ENCODE peak calls at places on chromosomes 3 and 15, in seven cellular contexts. One of them, this sample, is unnamed.

GRCh38 chr15:74265046-74265639 is 29.0 kb downstream of the CCDC33 start:
- DNase-seq in spleen: no peak
- DNase-seq in tibial artery: no peak
- DNase-seq in AG04450: no peak
- DNase-seq in tibial nerve: no peak
- DNase-seq in IMR-90: peak
- DNase-seq in fibroblast of lung: peak
- DNase-seq in this sample: no peak

GRCh38 chr3:24853685-24854341 is 359.2 kb upstream of the THRB start:
- DNase-seq in spleen: no peak
- DNase-seq in tibial nerve: no peak
- DNase-seq in IMR-90: no peak
- DNase-seq in tibial artery: no peak
- DNase-seq in AG04450: no peak
- DNase-seq in fibroblast of lung: no peak
- DNase-seq in this sample: no peak

GRCh38 chr15:67304778-67305177 is 50.2 kb downstream of the IQCH start:
- DNase-seq in tibial artery: no peak
- DNase-seq in AG04450: no peak
- DNase-seq in fibroblast of lung: no peak
- DNase-seq in tibial nerve: no peak
- DNase-seq in spleen: no peak
- DNase-seq in IMR-90: no peak
- DNase-seq in this sample: no peak

GRCh38 chr3:72944696-72945095 is 51.9 kb upstream of the PPP4R2 start:
- DNase-seq in tibial nerve: no peak
- DNase-seq in IMR-90: no peak
- DNase-seq in spleen: no peak
- DNase-seq in tibial artery: no peak
- DNase-seq in AG04450: no peak
- DNase-seq in fibroblast of lung: no peak
- DNase-seq in this sample: no peak

GRCh38 chr3:136802481-136802996 is 16.4 kb upstream of the SLC35G2 start:
- DNase-seq in IMR-90: peak
- DNase-seq in AG04450: no peak
- DNase-seq in spleen: no peak
- DNase-seq in tibial artery: no peak
- DNase-seq in fibroblast of lung: peak
- DNase-seq in tibial nerve: no peak
- DNase-seq in this sample: no peak

GRCh38 chr15:42107483-42107882 is 13.1 kb upstream of the PLA2G4D start:
- DNase-seq in fibroblast of lung: no peak
- DNase-seq in IMR-90: no peak
- DNase-seq in tibial nerve: no peak
- DNase-seq in spleen: peak
- DNase-seq in AG04450: no peak
- DNase-seq in tibial artery: no peak
- DNase-seq in this sample: no peak

GRCh38 chr3:141275032-141275422 is 43.4 kb downstream of the PXYLP1 start:
- DNase-seq in AG04450: no peak
- DNase-seq in spleen: no peak
- DNase-seq in IMR-90: peak
- DNase-seq in tibial artery: no peak
- DNase-seq in tibial nerve: no peak
- DNase-seq in fibroblast of lung: peak
- DNase-seq in this sample: no peak

GRCh38 chr3:71537211-71537611 is 46.3 kb downstream of the FOXP1 start:
- DNase-seq in AG04450: peak
- DNase-seq in fibroblast of lung: peak
- DNase-seq in IMR-90: peak
- DNase-seq in tibial nerve: peak
- DNase-seq in tibial artery: peak
- DNase-seq in spleen: no peak
- DNase-seq in this sample: no peak

GRCh38 chr3:127167315-127168043 is 25.5 kb upstream of the PRR23E start:
- DNase-seq in fibroblast of lung: no peak
- DNase-seq in spleen: no peak
- DNase-seq in AG04450: no peak
- DNase-seq in tibial artery: no peak
- DNase-seq in tibial nerve: no peak
- DNase-seq in IMR-90: no peak
- DNase-seq in this sample: no peak

GRCh38 chr15:99324082-99324620 is 72.9 kb downstream of the LRRC28 start:
- DNase-seq in tibial artery: peak
- DNase-seq in AG04450: peak
- DNase-seq in fibroblast of lung: peak
- DNase-seq in tibial nerve: no peak
- DNase-seq in IMR-90: peak
- DNase-seq in spleen: no peak
- DNase-seq in this sample: no peak

GRCh38 chr3:20575153-20575552 is 389.1 kb upstream of the SGO1 start:
- DNase-seq in AG04450: peak
- DNase-seq in spleen: no peak
- DNase-seq in IMR-90: peak
- DNase-seq in tibial artery: no peak
- DNase-seq in tibial nerve: no peak
- DNase-seq in fibroblast of lung: peak
- DNase-seq in this sample: no peak

GRCh38 chr15:53808058-53808703 is 48.7 kb upstream of the WDR72 start:
- DNase-seq in spleen: no peak
- DNase-seq in tibial artery: no peak
- DNase-seq in tibial nerve: no peak
- DNase-seq in IMR-90: no peak
- DNase-seq in fibroblast of lung: peak
- DNase-seq in AG04450: no peak
- DNase-seq in this sample: no peak

GRCh38 chr15:101315736-101316135 is 20.7 kb upstream of the SNRPA1 start:
- DNase-seq in AG04450: no peak
- DNase-seq in IMR-90: no peak
- DNase-seq in fibroblast of lung: no peak
- DNase-seq in tibial nerve: no peak
- DNase-seq in spleen: peak
- DNase-seq in tibial artery: no peak
- DNase-seq in this sample: peak
- H3K27ac ChIP-seq in AG04450: no peak
- H3K27ac ChIP-seq in IMR-90: no peak
- H3K27ac ChIP-seq in fibroblast of lung: no peak
- H3K27ac ChIP-seq in tibial nerve: no peak
- H3K27ac ChIP-seq in spleen: no peak
- H3K27ac ChIP-seq in tibial artery: no peak
- H3K27ac ChIP-seq in this sample: no peak

DNA sequence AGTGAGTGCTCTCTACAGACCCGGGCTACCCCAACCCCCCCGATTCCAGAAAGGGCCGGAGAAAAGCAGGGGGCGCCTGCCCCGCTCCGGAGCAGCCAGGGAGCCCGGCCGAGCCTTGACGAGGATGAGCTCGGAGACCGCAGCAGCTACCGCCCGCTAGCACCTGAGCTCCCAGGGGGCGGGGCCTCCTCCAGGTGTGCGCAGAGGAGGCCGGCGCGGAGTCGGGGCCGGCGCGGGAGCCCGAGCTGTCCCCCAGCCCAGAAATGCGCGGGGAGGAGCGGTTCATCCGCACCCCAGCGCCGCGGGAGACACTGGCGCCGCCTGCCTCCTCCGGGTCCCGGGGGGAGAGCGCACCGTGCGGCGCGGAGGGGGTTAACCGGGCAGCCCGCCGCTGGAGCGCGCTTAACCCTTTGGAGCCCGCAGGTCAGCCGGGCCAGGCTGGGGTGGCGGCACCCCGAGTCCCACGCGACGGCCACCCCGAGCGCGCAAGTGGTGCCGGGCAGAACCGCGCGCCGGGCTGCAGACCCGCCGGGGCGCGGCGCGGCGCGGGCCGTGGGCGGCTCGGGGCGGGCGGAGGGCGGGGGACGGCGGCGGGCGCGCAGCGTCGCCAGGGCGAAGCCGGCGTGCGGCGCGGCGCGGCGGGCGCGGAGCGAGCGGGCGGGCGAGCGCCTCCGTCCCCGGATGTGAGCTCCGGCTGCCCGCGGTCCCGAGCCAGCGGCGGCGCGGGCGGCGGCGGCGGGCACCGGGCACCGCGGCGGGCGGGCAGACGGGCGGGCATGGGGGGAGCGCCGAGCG is at the start of gene CACNA1D:
- DNase-seq in tibial artery: no peak
- DNase-seq in fibroblast of lung: no peak
- DNase-seq in AG04450: no peak
- DNase-seq in IMR-90: no peak
- DNase-seq in tibial nerve: no peak
- DNase-seq in spleen: no peak
- DNase-seq in this sample: peak
- H3K4me3 ChIP-seq in tibial artery: peak
- H3K4me3 ChIP-seq in fibroblast of lung: peak
- H3K4me3 ChIP-seq in AG04450: peak
- H3K4me3 ChIP-seq in IMR-90: peak
- H3K4me3 ChIP-seq in tibial nerve: peak
- H3K4me3 ChIP-seq in spleen: peak
- H3K4me3 ChIP-seq in this sample: peak

DNA sequence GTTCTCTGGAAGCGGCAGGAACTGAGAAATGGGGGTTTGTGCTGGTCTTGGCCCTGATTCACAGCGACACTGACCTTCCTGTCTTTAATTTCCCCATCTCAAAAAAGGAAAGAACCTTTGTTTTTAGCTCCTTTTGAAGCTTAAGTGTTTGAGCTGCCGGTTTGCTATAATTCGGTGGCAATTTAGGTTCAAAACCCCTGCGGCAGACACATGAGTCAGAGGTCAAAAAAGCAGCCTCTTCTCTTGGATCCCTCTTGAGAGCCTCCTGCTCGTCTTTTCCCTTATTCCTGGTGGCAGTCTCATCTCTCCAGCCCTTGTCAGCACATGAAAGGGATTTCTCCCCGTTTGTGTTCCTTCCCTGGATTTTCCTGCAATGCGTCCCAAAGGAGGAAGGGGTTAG is 64.5 kb downstream of the GRIP2 start:
- DNase-seq in AG04450: no peak
- DNase-seq in tibial artery: no peak
- DNase-seq in fibroblast of lung: no peak
- DNase-seq in spleen: no peak
- DNase-seq in IMR-90: no peak
- DNase-seq in tibial nerve: no peak
- DNase-seq in this sample: no peak
- H3K27ac ChIP-seq in AG04450: no peak
- H3K27ac ChIP-seq in tibial artery: no peak
- H3K27ac ChIP-seq in fibroblast of lung: no peak
- H3K27ac ChIP-seq in spleen: no peak
- H3K27ac ChIP-seq in IMR-90: no peak
- H3K27ac ChIP-seq in tibial nerve: no peak
- H3K27ac ChIP-seq in this sample: no peak

GRCh38 chr3:111861396-111861795 is 2.3 kb downstream of the PHLDB2 start:
- DNase-seq in spleen: no peak
- DNase-seq in tibial nerve: no peak
- DNase-seq in tibial artery: no peak
- DNase-seq in AG04450: no peak
- DNase-seq in fibroblast of lung: no peak
- DNase-seq in IMR-90: no peak
- DNase-seq in this sample: no peak
- H3K4me3 ChIP-seq in spleen: peak
- H3K4me3 ChIP-seq in tibial nerve: peak
- H3K4me3 ChIP-seq in tibial artery: peak
- H3K4me3 ChIP-seq in AG04450: peak
- H3K4me3 ChIP-seq in fibroblast of lung: peak
- H3K4me3 ChIP-seq in IMR-90: peak
- H3K4me3 ChIP-seq in this sample: peak

DNA sequence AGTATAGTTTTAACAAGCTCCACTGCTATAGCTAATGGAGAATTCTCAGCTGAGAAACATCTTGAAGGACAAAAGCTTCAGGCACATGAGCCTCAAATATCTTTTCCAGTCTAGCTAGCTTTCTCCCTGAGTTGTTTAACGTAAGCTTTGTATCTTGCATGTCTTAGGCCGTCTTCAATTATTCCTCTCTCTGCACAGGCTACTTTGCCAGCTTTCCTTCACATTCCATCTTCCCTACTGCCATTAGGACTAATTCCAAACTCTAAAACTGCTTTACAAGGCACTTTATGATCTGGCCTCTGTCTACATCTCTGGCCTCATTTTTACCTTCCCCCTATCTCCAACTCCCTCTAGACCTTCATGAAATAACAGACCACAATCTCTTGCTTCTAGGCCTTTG is 171.4 kb downstream of the GREM1 start:
- DNase-seq in IMR-90: no peak
- DNase-seq in fibroblast of lung: no peak
- DNase-seq in AG04450: no peak
- DNase-seq in tibial nerve: no peak
- DNase-seq in tibial artery: no peak
- DNase-seq in spleen: no peak
- DNase-seq in this sample: no peak
- H3K27ac ChIP-seq in IMR-90: peak
- H3K27ac ChIP-seq in fibroblast of lung: no peak
- H3K27ac ChIP-seq in AG04450: no peak
- H3K27ac ChIP-seq in tibial nerve: no peak
- H3K27ac ChIP-seq in tibial artery: no peak
- H3K27ac ChIP-seq in spleen: no peak
- H3K27ac ChIP-seq in this sample: no peak

GRCh38 chr15:96328101-96328958 is 2.2 kb upstream of the NR2F2 start:
- DNase-seq in tibial nerve: no peak
- DNase-seq in IMR-90: no peak
- DNase-seq in AG04450: no peak
- DNase-seq in fibroblast of lung: peak
- DNase-seq in tibial artery: no peak
- DNase-seq in spleen: no peak
- DNase-seq in this sample: no peak

GRCh38 chr15:96326551-96327154 is 3.8 kb upstream of the NR2F2 start:
- DNase-seq in tibial artery: peak
- DNase-seq in AG04450: no peak
- DNase-seq in spleen: no peak
- DNase-seq in tibial nerve: peak
- DNase-seq in fibroblast of lung: peak
- DNase-seq in IMR-90: no peak
- DNase-seq in this sample: peak

GRCh38 chr15:96325579-96326331 is 4.7 kb upstream of the NR2F2 start:
- DNase-seq in tibial nerve: peak
- DNase-seq in IMR-90: peak
- DNase-seq in AG04450: no peak
- DNase-seq in spleen: no peak
- DNase-seq in fibroblast of lung: peak
- DNase-seq in tibial artery: no peak
- DNase-seq in this sample: no peak

GRCh38 chr15:96329403-96329981 is 1.0 kb upstream of the NR2F2 start:
- DNase-seq in tibial nerve: no peak
- DNase-seq in spleen: no peak
- DNase-seq in fibroblast of lung: peak
- DNase-seq in AG04450: no peak
- DNase-seq in tibial artery: no peak
- DNase-seq in IMR-90: no peak
- DNase-seq in this sample: no peak

GRCh38 chr15:96327155-96327741 is 3.3 kb upstream of the NR2F2 start:
- DNase-seq in tibial artery: no peak
- DNase-seq in IMR-90: peak
- DNase-seq in spleen: no peak
- DNase-seq in AG04450: peak
- DNase-seq in tibial nerve: peak
- DNase-seq in fibroblast of lung: peak
- DNase-seq in this sample: no peak
- H3K4me3 ChIP-seq in tibial artery: peak
- H3K4me3 ChIP-seq in IMR-90: peak
- H3K4me3 ChIP-seq in spleen: peak
- H3K4me3 ChIP-seq in AG04450: peak
- H3K4me3 ChIP-seq in tibial nerve: peak
- H3K4me3 ChIP-seq in fibroblast of lung: peak
- H3K4me3 ChIP-seq in this sample: peak

GRCh38 chr3:41681479-41681878 is 280.4 kb downstream of the ULK4 start:
- DNase-seq in IMR-90: peak
- DNase-seq in AG04450: peak
- DNase-seq in tibial artery: no peak
- DNase-seq in spleen: no peak
- DNase-seq in fibroblast of lung: peak
- DNase-seq in tibial nerve: no peak
- DNase-seq in this sample: no peak
- H3K27ac ChIP-seq in IMR-90: no peak
- H3K27ac ChIP-seq in AG04450: no peak
- H3K27ac ChIP-seq in tibial artery: no peak
- H3K27ac ChIP-seq in spleen: no peak
- H3K27ac ChIP-seq in fibroblast of lung: no peak
- H3K27ac ChIP-seq in tibial nerve: no peak
- H3K27ac ChIP-seq in this sample: no peak

GRCh38 chr15:85582076-85582718 is 201.8 kb downstream of the AKAP13 start:
- DNase-seq in IMR-90: peak
- DNase-seq in spleen: no peak
- DNase-seq in tibial nerve: peak
- DNase-seq in fibroblast of lung: peak
- DNase-seq in tibial artery: no peak
- DNase-seq in AG04450: no peak
- DNase-seq in this sample: peak
- H3K4me3 ChIP-seq in IMR-90: no peak
- H3K4me3 ChIP-seq in spleen: peak
- H3K4me3 ChIP-seq in tibial nerve: peak
- H3K4me3 ChIP-seq in fibroblast of lung: peak
- H3K4me3 ChIP-seq in tibial artery: peak
- H3K4me3 ChIP-seq in AG04450: no peak
- H3K4me3 ChIP-seq in this sample: peak